ENCODE peak calls at places on chromosomes 11 and 22, in six cellular contexts. Y, N, J, U, B and V are unnamed samples.

GRCh38 chr11:44311339-44312261 is 1.7 kb upstream of the ALX4 start:
- DNase-seq in B (no peak), U (no peak), Y (no peak), J (no peak), N (no peak), V (no peak)

GRCh38 chr22:47012589-47013365 is 250.3 kb downstream of the TBC1D22A start:
- DNase-seq in N (no peak), J (no peak), U (peak; percentile 70), Y (peak; percentile 73), B (no peak), V (no peak)

GRCh38 chr11:78195917-78196545 is 7.3 kb downstream of the USP35 start:
- DNase-seq in N (no peak), Y (no peak), B (peak; percentile 4), U (peak; percentile 35), J (no peak), V (no peak)

GRCh38 chr11:115644846-115645245 is 140.6 kb upstream of the CADM1 start:
- DNase-seq in J (no peak), U (peak; percentile 45), N (no peak), Y (no peak), B (no peak), V (no peak)

GRCh38 chr11:1549355-1550330 is 22.4 kb downstream of the DUSP8 start:
- DNase-seq in B (no peak), U (no peak), J (no peak), N (no peak), Y (no peak), V (no peak)

GRCh38 chr11:76606102-76606793 is 64.3 kb downstream of the LRRC32 start:
- DNase-seq in U (no peak), J (no peak), N (no peak), B (no peak), Y (no peak), V (no peak)

GRCh38 chr11:64130618-64131017 is 35.3 kb downstream of the MACROD1 start:
- DNase-seq in N (no peak), Y (no peak), B (peak; percentile 37), J (no peak), U (no peak), V (no peak)

GRCh38 chr11:112292785-112293407 is 32.2 kb upstream of the PLET1 start:
- DNase-seq in J (peak; percentile 16), B (no peak), Y (peak; percentile 87), N (no peak), U (peak; percentile 96), V (no peak)

GRCh38 chr11:20351151-20351550 is 12.4 kb upstream of the HTATIP2 start:
- DNase-seq in N (no peak), J (no peak), B (no peak), U (no peak), Y (no peak), V (no peak)

GRCh38 chr11:69563946-69564780 is 76.8 kb upstream of the CCND1 start:
- DNase-seq in B (no peak), N (no peak), U (peak; percentile 60), Y (no peak), J (no peak), V (no peak)

GRCh38 chr11:93519179-93519578 is 24.0 kb downstream of the SMCO4 start:
- DNase-seq in U (no peak), Y (no peak), B (no peak), N (no peak), J (no peak), V (no peak)

GRCh38 chr11:131145806-131146205 is 224.6 kb upstream of the NTM start:
- DNase-seq in J (no peak), Y (no peak), U (no peak), B (no peak), N (no peak), V (no peak)

GRCh38 chr22:24400726-24401596 is 26.4 kb upstream of the ADORA2A start:
- DNase-seq in Y (no peak), B (no peak), N (no peak), U (peak; percentile 51), J (no peak), V (no peak)
- H3K4me3 ChIP-seq in Y (no peak overlapping the region), B (no peak overlapping the region), N (no peak overlapping the region), U (peak overlapping the region; percentile 1), J (no peak overlapping the region), V (no peak overlapping the region)

DNA sequence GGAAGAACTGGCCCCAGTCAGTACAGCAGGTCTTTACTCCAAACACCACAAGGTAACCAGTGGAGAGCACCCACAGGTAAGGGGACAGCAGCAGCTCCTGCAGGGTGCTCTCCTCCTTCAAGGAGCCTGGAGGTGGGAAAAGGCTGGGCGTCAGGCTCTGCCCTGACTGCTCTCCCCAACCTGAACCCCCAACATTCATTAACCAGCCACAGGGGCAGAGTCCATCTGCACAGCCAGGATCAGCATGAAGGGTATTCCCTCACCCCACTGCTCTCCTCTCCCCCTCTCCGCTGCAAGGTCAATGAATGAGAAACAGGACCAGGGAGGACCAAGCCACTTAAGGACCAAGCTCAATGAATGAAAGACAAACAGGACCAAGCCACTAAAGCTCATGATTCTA is 3.7 kb downstream of the SLC37A4 start:
- DNase-seq in U (no peak), J (no peak), Y (no peak), N (no peak), B (no peak), V (no peak)
- H3K4me1 ChIP-seq in U (no peaks in the 10 kb centered on the region), J (peaks cover 17% of the 10 kb centered on the region), Y (peaks cover 16% of the 10 kb centered on the region), N (peaks cover 24% of the 10 kb centered on the region), B (peaks cover 79% of the 10 kb centered on the region), V (peaks cover 8% of the 10 kb centered on the region)

GRCh38 chr11:108628326-108628725 is 34.8 kb upstream of the EXPH5 start:
- DNase-seq in J (no peak), B (no peak), Y (no peak), U (no peak), N (no peak), V (no peak)
- H3K27ac ChIP-seq in J (no peak overlapping the region), B (no peak overlapping the region), Y (no peak overlapping the region), U (no peak overlapping the region), N (no peak overlapping the region), V (no peak overlapping the region)

GRCh38 chr22:36977401-36977861 is 41.8 kb downstream of the TST start:
- DNase-seq in Y (peak; percentile 6), U (peak; percentile 28), J (peak; percentile 72), B (peak; percentile 81), N (peak; percentile 72), V (no peak)
- H3K4me3 ChIP-seq in Y (peak overlapping the region; percentile 72), U (peak overlapping the region; percentile 35), J (peak overlapping the region; percentile 46), B (no peak overlapping the region), N (peak overlapping the region; percentile 50), V (no peak overlapping the region)

GRCh38 chr11:117999354-117999993 is 13.3 kb downstream of the IL10RA start:
- DNase-seq in J (no peak), Y (no peak), N (no peak), B (no peak), U (no peak), V (no peak)

GRCh38 chr11:118002010-118002540 is 15.9 kb downstream of the IL10RA start:
- DNase-seq in U (no peak), B (no peak), Y (no peak), N (no peak), J (no peak), V (no peak)

GRCh38 chr11:118000067-118000849 is 14.1 kb downstream of the IL10RA start:
- DNase-seq in U (no peak), J (no peak), B (no peak), N (no peak), Y (no peak), V (no peak)

GRCh38 chr11:118001494-118001971 is 15.3 kb downstream of the IL10RA start:
- DNase-seq in J (no peak), Y (no peak), N (no peak), U (no peak), B (no peak), V (no peak)

DNA sequence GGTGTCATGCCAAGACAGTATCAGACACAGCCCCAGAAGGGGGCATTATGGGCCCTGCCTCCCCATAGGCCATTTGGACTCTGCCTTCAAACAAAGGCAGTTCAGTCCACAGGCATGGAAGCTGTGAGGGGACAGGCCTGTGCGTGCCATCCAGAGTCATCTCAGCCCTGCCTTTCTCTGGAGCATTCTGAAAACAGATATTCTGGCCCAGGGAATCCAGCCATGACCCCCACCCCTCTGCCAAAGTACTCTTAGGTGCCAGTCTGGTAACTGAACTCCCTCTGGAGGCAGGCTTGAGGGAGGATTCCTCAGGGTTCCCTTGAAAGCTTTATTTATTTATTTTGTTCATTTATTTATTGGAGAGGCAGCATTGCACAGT is 14.6 kb downstream of the IL10RA start:
- DNase-seq in J (no peak), N (no peak), B (no peak), Y (no peak), U (no peak), V (no peak)
- H3K4me1 ChIP-seq in J (no peaks in the 10 kb centered on the region), N (peaks cover 75% of the 10 kb centered on the region), B (no peaks in the 10 kb centered on the region), Y (no peaks in the 10 kb centered on the region), U (no peaks in the 10 kb centered on the region), V (peaks cover 1% of the 10 kb centered on the region)

GRCh38 chr22:32413715-32414114 is 1.7 kb upstream of the RTCB start:
- DNase-seq in B (no peak), J (peak; percentile 18), U (peak; percentile 25), N (no peak), Y (peak; percentile 33), V (no peak)
- H3K27ac ChIP-seq in B (no peak overlapping the region), J (no peak overlapping the region), U (no peak overlapping the region), N (no peak overlapping the region), Y (no peak overlapping the region), V (no peak overlapping the region)

DNA sequence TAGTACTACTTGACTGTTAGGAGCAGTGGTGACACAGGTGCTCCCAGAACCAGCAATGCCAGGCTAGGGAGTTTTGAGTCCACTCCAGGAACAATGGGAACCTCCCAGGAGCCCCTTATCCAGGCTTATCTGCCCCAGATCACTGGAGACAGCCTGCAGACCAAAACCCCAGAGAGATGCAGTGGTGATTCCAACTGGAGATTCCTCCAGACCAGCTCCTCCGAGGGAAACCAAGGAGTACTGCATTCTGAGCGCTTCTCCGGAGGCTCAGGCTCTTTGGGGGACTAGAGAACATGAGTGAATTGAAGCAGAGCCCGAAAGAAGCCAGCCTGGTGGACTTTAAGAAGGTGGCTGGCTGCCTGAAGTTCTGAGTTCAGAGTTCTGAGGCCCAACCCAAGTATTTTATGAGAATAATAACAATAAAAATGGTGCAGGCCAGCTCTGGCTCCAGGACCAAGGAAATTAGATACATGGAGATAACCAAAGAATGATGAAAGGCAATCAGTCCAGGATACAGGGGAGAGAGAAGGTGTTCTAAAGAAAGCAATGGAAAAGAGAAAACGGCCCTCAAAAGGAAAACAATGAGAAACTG is 1.3 kb upstream of the TMEM25 start:
- DNase-seq in J (no peak), U (no peak), Y (no peak), N (no peak), B (no peak), V (no peak)
- H3K4me3 ChIP-seq in J (no peak overlapping the region), U (no peak overlapping the region), Y (peak overlapping the region; percentile 93), N (peak overlapping the region; percentile 99), B (no peak overlapping the region), V (no peak overlapping the region)

DNA sequence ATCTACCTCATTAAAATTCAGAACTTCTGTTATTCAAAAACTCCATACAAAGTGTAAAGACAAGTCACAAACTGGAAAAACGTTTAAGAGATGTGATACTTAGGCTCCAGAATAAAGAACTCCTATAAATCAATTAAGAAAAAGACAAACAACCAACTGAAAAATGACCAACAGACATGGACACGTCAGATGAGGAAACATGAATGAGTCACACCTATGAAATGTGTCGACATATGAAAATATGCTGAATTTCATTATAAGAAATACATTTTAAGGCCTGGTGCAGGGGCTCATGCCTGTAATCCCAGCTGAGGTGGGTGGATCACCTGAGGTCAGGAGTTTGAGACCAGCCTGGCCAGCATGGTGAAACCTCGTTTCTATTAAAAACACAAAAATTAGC is 78.7 kb downstream of the ENTHD1 start:
- DNase-seq in Y (peak; percentile 35), U (peak; percentile 26), J (no peak), N (no peak), B (no peak), V (no peak)
- H3K4me1 ChIP-seq in Y (peaks cover 2% of the 10 kb centered on the region), U (no peaks in the 10 kb centered on the region), J (no peaks in the 10 kb centered on the region), N (no peaks in the 10 kb centered on the region), B (no peaks in the 10 kb centered on the region), V (no peaks in the 10 kb centered on the region)